ENCODE peak calls at places on chromosome 7, in seven cellular contexts. L is tibial nerve, W is EH, E is RPMI7951, O is uterus, T is AG10803, S is lower lobe of right lung. H is an unnamed sample.
A peak's percentile ranks its signal among the peaks of the same experiment; 100 is the strongest.

GRCh38 chr7:10740805-10741204 is 232.9 kb upstream of the PHF14 start:
- DNase-seq in L (no peak), W (no peak), E (no peak), O (no peak), T (no peak), S (no peak), H (no peak)

GRCh38 chr7:106312099-106312871 is 27.5 kb upstream of the NAMPT start:
- DNase-seq in L (no peak), W (no peak), E (peak; percentile 74), O (no peak), T (no peak), S (no peak), H (no peak)

GRCh38 chr7:116097365-116098009 is 66.9 kb upstream of the TFEC start:
- DNase-seq in L (no peak), W (peak; percentile 82), E (peak; percentile 89), O (no peak), T (peak; percentile 58), S (no peak), H (peak; percentile 63)

GRCh38 chr7:112556633-112557032 is 75.8 kb downstream of the LSMEM1 start:
- DNase-seq in L (no peak), W (no peak), E (peak; percentile 15), O (no peak), T (no peak), S (no peak), H (peak; percentile 44)

GRCh38 chr7:99184468-99185225 is 23.3 kb downstream of the KPNA7 start:
- DNase-seq in L (no peak), W (no peak), E (no peak), O (no peak), T (no peak), S (no peak), H (no peak)

GRCh38 chr7:26238004-26238403 is 36.5 kb downstream of the CBX3 start:
- DNase-seq in L (no peak), W (no peak), E (no peak), O (no peak), T (no peak), S (no peak), H (no peak)

GRCh38 chr7:39560398-39560797 is 5.8 kb upstream of the YAE1 start:
- DNase-seq in L (no peak), W (no peak), E (peak; percentile 16), O (no peak), T (no peak), S (no peak), H (peak; percentile 30)

GRCh38 chr7:135211179-135211945 is at the start of gene WDR91:
- DNase-seq in L (peak; percentile 93), W (peak; percentile 94), E (peak; percentile 90), O (peak; percentile 98), T (peak; percentile 87), S (peak; percentile 96), H (peak; percentile 86)

GRCh38 chr7:150975536-150976285 is 2.4 kb downstream of the KCNH2 start:
- DNase-seq in L (no peak), W (no peak), E (no peak), O (no peak), T (no peak), S (no peak), H (no peak)

GRCh38 chr7:113917840-113918239 is 969 bp downstream of the PPP1R3A start:
- DNase-seq in L (no peak), W (no peak), E (no peak), O (no peak), T (no peak), S (no peak), H (no peak)

GRCh38 chr7:139572704-139573395 is 49.4 kb downstream of the CLEC2L start:
- DNase-seq in L (no peak), W (no peak), E (no peak), O (peak; percentile 7), T (no peak), S (no peak), H (no peak)

GRCh38 chr7:26102176-26102575 is 49.8 kb upstream of the NFE2L3 start:
- DNase-seq in L (no peak), W (no peak), E (no peak), O (no peak), T (no peak), S (no peak), H (no peak)

GRCh38 chr7:38306136-38306535 is 32.7 kb upstream of the TARP start:
- DNase-seq in L (no peak), W (peak; percentile 85), E (no peak), O (no peak), T (peak; percentile 20), S (no peak), H (peak; percentile 41)

GRCh38 chr7:27079234-27079975 is 16.4 kb downstream of the HOXA1 start:
- DNase-seq in L (no peak), W (peak; percentile 24), E (peak; percentile 23), O (no peak), T (no peak), S (no peak), H (no peak)

GRCh38 chr7:103447073-103447960 is 1.3 kb upstream of the SLC26A5 start:
- DNase-seq in L (no peak), W (peak; percentile 53), E (peak; percentile 37), O (no peak), T (peak; percentile 39), S (no peak), H (peak; percentile 61)

GRCh38 chr7:107251963-107252362 is 83.2 kb downstream of the HBP1 start:
- DNase-seq in L (no peak), W (no peak), E (no peak), O (no peak), T (no peak), S (no peak), H (no peak)

GRCh38 chr7:127938588-127938987 is 92.6 kb downstream of the LRRC4 start:
- DNase-seq in L (no peak), W (peak; percentile 91), E (peak; percentile 62), O (no peak), T (peak; percentile 87), S (no peak), H (peak; percentile 82)

GRCh38 chr7:24442170-24442777 is 131.0 kb upstream of the PALS2 start:
- DNase-seq in L (no peak), W (no peak), E (no peak), O (no peak), T (no peak), S (no peak), H (no peak)

GRCh38 chr7:879093-879492 is 2.7 kb downstream of the GET4 start:
- DNase-seq in L (no peak), W (no peak), E (no peak), O (no peak), T (no peak), S (no peak), H (no peak)

GRCh38 chr7:51569176-51569575 is 252.6 kb upstream of the COBL start:
- DNase-seq in L (no peak), W (no peak), E (no peak), O (no peak), T (no peak), S (no peak), H (no peak)

GRCh38 chr7:112140600-112140999 is 65.6 kb downstream of the DOCK4 start:
- DNase-seq in L (no peak), W (no peak), E (peak; percentile 9), O (no peak), T (no peak), S (no peak), H (no peak)

GRCh38 chr7:99008181-99008631 is 129.9 kb downstream of the TRRAP start:
- DNase-seq in L (no peak), W (no peak), E (no peak), O (no peak), T (no peak), S (no peak), H (no peak)

GRCh38 chr7:117949232-117949631 is 76.0 kb upstream of the CTTNBP2 start:
- DNase-seq in L (no peak), W (no peak), E (no peak), O (no peak), T (no peak), S (no peak), H (peak; percentile 6)

GRCh38 chr7:2247141-2247985 is 5.3 kb downstream of the NUDT1 start:
- DNase-seq in L (no peak), W (peak; percentile 30), E (no peak), O (no peak), T (no peak), S (no peak), H (peak; percentile 34)

GRCh38 chr7:96679886-96680285 is 29.8 kb downstream of the SEM1 start:
- DNase-seq in L (no peak), W (no peak), E (no peak), O (no peak), T (no peak), S (no peak), H (no peak)

GRCh38 chr7:95002726-95003125 is 95.3 kb downstream of the PPP1R9A start:
- DNase-seq in L (no peak), W (no peak), E (no peak), O (no peak), T (no peak), S (no peak), H (no peak)

GRCh38 chr7:151167197-151167911 is at the start of gene GBX1:
- DNase-seq in L (no peak), W (no peak), E (no peak), O (no peak), T (no peak), S (peak; percentile 52), H (no peak)

GRCh38 chr7:150938566-150938965 is 39.6 kb downstream of the KCNH2 start:
- DNase-seq in L (no peak), W (no peak), E (peak; percentile 24), O (no peak), T (no peak), S (no peak), H (peak; percentile 2)

GRCh38 chr7:121214652-121215051 is 114.1 kb upstream of the WNT16 start:
- DNase-seq in L (no peak), W (no peak), E (no peak), O (no peak), T (no peak), S (no peak), H (no peak)

GRCh38 chr7:151086802-151087246 is 549 bp downstream of the AGAP3 start:
- DNase-seq in L (no peak), W (peak; percentile 43), E (peak; percentile 37), O (no peak), T (no peak), S (no peak), H (peak; percentile 46)

GRCh38 chr7:102005933-102006332 is 188.5 kb downstream of the CUX1 start:
- DNase-seq in L (no peak), W (no peak), E (no peak), O (no peak), T (no peak), S (no peak), H (no peak)

H was measured in fibroblast of mammary gland.